ENCODE peak calls at places on chromosomes 3 and 15, in four cellular contexts. E, L, T and K are unnamed samples.

GRCh38 chr3:111584724-111585123 is 10.4 kb downstream of the ZBED2 start:
- DNase-seq in E (no peak), T (no peak), L (no peak), K (no peak)

GRCh38 chr3:9168230-9168629 is 81.2 kb downstream of the SRGAP3 start:
- DNase-seq in E (no peak), T (no peak), L (no peak), K (no peak)

GRCh38 chr15:82829234-82829633 is 19.8 kb downstream of the WHAMM start:
- DNase-seq in T (no peak), E (no peak), L (no peak), K (no peak)

GRCh38 chr3:17605032-17605431 is 137.4 kb downstream of the TBC1D5 start:
- DNase-seq in L (peak), T (no peak), E (no peak), K (no peak)

GRCh38 chr3:3157484-3157883 is 22.0 kb downstream of the CRBN start:
- DNase-seq in E (no peak), T (no peak), L (no peak), K (no peak)

GRCh38 chr3:11558002-11558401 is 85.7 kb downstream of the VGLL4 start:
- DNase-seq in T (no peak), L (no peak), E (no peak), K (no peak)

GRCh38 chr3:78969483-78969882 is 798.3 kb downstream of the ROBO1 start:
- DNase-seq in L (no peak), T (no peak), E (no peak), K (no peak)

GRCh38 chr3:182172534-182172933 is 460.8 kb downstream of the SOX2 start:
- DNase-seq in L (no peak), T (no peak), E (no peak), K (no peak)

GRCh38 chr3:132283440-132283839 is 33.8 kb upstream of the ACP3 start:
- DNase-seq in L (no peak), E (no peak), T (no peak), K (no peak)

GRCh38 chr3:126208618-126209256 is 28.4 kb upstream of the ALDH1L1 start:
- DNase-seq in E (peak), L (peak), T (peak), K (peak)

GRCh38 chr3:134681527-134681910 is 30.7 kb upstream of the KY start:
- DNase-seq in L (no peak), E (no peak), T (no peak), K (no peak)

GRCh38 chr3:17639765-17640164 is 102.7 kb downstream of the TBC1D5 start:
- DNase-seq in T (no peak), E (no peak), L (peak), K (no peak)

GRCh38 chr3:69121950-69122349 is 445 bp downstream of the LMOD3 start:
- DNase-seq in E (no peak), T (no peak), L (no peak), K (no peak)

GRCh38 chr15:78372880-78373279 is 32.7 kb downstream of the CRABP1 start:
- DNase-seq in E (no peak), L (no peak), T (peak), K (peak)

GRCh38 chr3:65483475-65483874 is 555.2 kb downstream of the MAGI1 start:
- DNase-seq in T (no peak), E (no peak), L (no peak), K (no peak)

GRCh38 chr3:23949784-23950183 is 4.7 kb downstream of the NR1D2 start:
- DNase-seq in E (no peak), L (no peak), T (no peak), K (no peak)

GRCh38 chr3:171190668-171191067 is 164.1 kb upstream of the SLC2A2 start:
- DNase-seq in L (peak), E (no peak), T (no peak), K (no peak)

GRCh38 chr15:41989573-41990242 is 17.4 kb upstream of the EHD4 start:
- DNase-seq in T (peak), E (peak), L (peak), K (peak)

GRCh38 chr3:122893282-122893681 is 98.4 kb downstream of the SLC49A4 start:
- DNase-seq in E (no peak), T (no peak), L (no peak), K (no peak)

GRCh38 chr15:100114100-100114499 is 227.7 kb downstream of the ADAMTS17 start:
- DNase-seq in T (peak), E (peak), L (no peak), K (no peak)

GRCh38 chr3:43213631-43214030 is 72.7 kb upstream of the SNRK start:
- DNase-seq in T (no peak), L (no peak), E (no peak), K (no peak)

GRCh38 chr15:97087337-97087736 is 756.8 kb downstream of the NR2F2 start:
- DNase-seq in E (no peak), T (no peak), L (no peak), K (no peak)

GRCh38 chr3:194928831-194929594 is 243.3 kb downstream of the FAM43A start:
- DNase-seq in T (no peak), E (no peak), L (no peak), K (no peak)

GRCh38 chr3:133538154-133538553 is 35.3 kb upstream of the CDV3 start:
- DNase-seq in T (no peak), E (no peak), L (no peak), K (no peak)

GRCh38 chr3:183438749-183439148 is 10.3 kb upstream of the MCF2L2 start:
- DNase-seq in L (no peak), T (peak), E (no peak), K (peak)

GRCh38 chr15:98692213-98692612 is 43.9 kb downstream of the IGF1R start:
- DNase-seq in T (no peak), L (no peak), E (no peak), K (no peak)

GRCh38 chr15:40348471-40348864 is 2.4 kb upstream of the PHGR1 start:
- DNase-seq in L (no peak), E (no peak), T (no peak), K (no peak)

GRCh38 chr3:108394563-108394962 is 98.2 kb downstream of the HHLA2 start:
- DNase-seq in L (no peak), T (no peak), E (no peak), K (no peak)

GRCh38 chr15:23566070-23567050 is 886 bp downstream of the MKRN3 start:
- DNase-seq in L (no peak), T (no peak), E (no peak), K (no peak)

GRCh38 chr15:40582726-40583246 is 11.3 kb upstream of the KNL1 start:
- DNase-seq in L (peak), T (no peak), E (no peak), K (no peak)

GRCh38 chr3:186540444-186541226 is 3.5 kb downstream of the CRYGS start:
- DNase-seq in E (peak), T (no peak), L (peak), K (peak)

GRCh38 chr3:155745795-155746550 is 1.1 kb upstream of the PLCH1 start:
- DNase-seq in L (peak), E (no peak), T (no peak), K (peak)

GRCh38 chr15:61173899-61174689 is 55.0 kb downstream of the RORA start:
- DNase-seq in T (no peak), L (no peak), E (no peak), K (no peak)

GRCh38 chr3:154182322-154182922 is 61.2 kb downstream of the ARHGEF26 start:
- DNase-seq in L (no peak), T (no peak), E (no peak), K (no peak)

GRCh38 chr3:154184582-154184981 is 63.4 kb downstream of the ARHGEF26 start:
- DNase-seq in L (no peak), T (no peak), E (no peak), K (no peak)

GRCh38 chr3:154178172-154178571 is 57.0 kb downstream of the ARHGEF26 start:
- DNase-seq in T (no peak), L (no peak), E (no peak), K (no peak)

GRCh38 chr3:154181127-154181691 is 60.0 kb downstream of the ARHGEF26 start:
- DNase-seq in L (no peak), T (no peak), E (no peak), K (no peak)

DNA sequence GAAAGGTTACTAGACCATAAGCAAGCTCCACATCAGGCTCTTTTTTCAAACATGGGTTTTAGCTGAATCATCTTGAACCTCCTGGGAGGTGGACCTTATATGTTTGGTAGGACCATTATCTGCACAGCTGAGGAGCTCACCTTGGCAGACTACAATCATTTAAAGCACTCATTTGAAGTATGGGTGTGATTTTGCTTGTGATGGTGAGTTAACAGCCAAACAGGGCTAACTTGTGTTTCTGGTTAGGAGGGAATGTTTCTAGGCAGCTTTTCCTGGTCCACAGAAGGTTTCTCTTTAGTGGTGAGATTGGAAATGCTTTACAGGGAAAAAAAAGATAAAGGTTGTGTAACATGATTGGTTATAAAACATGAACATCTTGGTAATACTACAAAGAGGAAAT is 61.8 kb downstream of the ARHGEF26 start:
- DNase-seq in E (no peak), L (no peak), T (no peak), K (no peak)
- H3K27ac ChIP-seq in E (no peak), L (no peak), T (no peak), K (no peak)

DNA sequence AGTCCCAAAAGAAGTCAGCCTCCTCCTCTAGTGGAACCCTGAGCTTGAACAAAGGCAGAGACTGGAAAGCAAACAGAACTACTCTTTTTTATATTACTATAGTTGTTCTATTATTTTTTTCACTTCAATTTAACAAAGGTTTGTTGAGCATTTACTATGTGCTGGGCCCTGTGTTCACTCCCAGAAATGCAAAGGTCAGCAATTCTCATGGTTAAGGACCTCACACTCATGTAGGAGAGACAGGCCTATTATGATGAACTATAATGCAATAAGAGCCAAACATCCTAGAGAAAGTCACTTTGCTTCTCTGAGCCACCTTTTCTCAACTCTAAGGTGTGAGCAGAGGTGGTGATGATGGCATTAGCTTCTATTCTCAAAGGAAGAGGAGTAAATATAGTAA is 82.1 kb upstream of the ARHGEF3 start:
- DNase-seq in T (no peak), E (no peak), L (no peak), K (no peak)
- TF ChIP-seq POLR2A in T (no peak), E (no peak), L (no peak), K (no peak)

GRCh38 chr15:90552929-90553211 is 23.1 kb downstream of the CRTC3 start:
- DNase-seq in T (no peak), L (no peak), E (no peak), K (no peak)

GRCh38 chr15:90557147-90557546 is 27.4 kb downstream of the CRTC3 start:
- DNase-seq in E (no peak), L (no peak), T (no peak), K (no peak)

GRCh38 chr15:90552162-90552928 is 22.6 kb downstream of the CRTC3 start:
- DNase-seq in E (no peak), L (no peak), T (no peak), K (no peak)

GRCh38 chr15:90550919-90551318 is 21.2 kb downstream of the CRTC3 start:
- DNase-seq in T (no peak), E (no peak), L (no peak), K (no peak)

DNA sequence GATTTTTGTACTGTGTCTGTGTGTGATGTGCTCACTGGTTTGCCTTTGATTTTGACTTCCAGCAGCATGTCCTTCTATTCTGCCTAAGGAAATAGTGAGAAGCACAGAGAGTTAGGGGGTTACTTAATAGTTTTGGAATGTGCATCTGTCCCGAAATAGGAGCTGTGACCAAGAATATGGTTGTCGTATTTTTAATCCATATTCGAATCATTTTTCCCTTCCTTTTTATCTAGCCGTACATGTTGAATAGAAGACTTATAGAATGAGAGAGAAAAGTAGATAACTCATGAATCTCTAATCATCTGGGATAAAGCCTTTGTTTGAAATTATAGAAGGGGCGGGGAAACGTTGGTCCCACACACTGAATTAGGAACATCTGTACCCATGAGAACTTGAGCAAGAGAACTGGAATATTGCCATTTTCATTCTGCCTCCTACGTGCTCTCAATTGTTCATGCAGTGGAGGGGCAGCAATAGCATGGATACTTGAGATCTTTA is 23.6 kb downstream of the CRTC3 start:
- DNase-seq in L (no peak), E (no peak), T (no peak), K (no peak)
- H3K4me3 ChIP-seq in L (no peak), E (no peak), T (no peak), K (no peak)

DNA sequence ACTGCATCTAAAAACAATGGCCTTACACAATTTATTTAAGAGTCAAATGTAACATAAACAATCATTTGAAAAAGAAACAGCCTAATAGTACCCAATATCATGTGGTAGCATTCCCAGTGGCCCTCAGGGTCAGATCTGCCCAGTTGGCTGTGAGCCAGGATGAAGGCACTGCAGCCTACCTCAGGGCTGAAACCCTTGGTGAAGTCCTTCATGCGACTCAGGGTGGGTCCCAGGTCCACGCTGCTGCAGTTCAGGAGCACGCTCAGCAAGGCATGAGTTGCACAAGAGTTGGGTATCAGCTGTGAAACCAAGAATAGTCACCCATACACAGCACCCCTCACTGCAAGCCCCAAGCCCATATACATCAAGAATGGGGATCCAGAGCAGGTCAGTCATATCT is 37.1 kb downstream of the SEMA3G start:
- DNase-seq in L (no peak), T (peak), E (no peak), K (peak)
- H3K27ac ChIP-seq in L (no peak), T (no peak), E (no peak), K (no peak)

DNA sequence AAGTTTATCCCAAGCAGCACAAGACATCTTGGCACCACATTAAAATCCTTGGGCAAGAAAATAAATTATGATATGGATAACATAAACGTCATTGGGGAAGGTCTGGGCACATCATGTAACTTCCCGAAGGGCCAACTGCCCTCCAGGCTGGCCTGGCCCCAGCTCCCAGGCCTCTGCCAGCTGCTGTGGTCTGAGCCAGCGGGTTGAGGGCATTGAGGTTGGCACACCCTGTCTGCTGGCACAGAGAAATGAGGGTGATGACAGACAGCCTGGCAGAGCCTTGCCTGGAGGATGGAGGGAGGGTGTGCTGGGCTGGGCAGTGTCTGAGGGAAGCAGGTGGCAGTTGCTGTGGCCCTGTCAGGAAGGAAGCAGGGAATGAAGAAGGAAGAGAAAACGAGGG is 3.3 kb upstream of the RBSN start:
- DNase-seq in T (peak), E (peak), L (no peak), K (no peak)
- TF ChIP-seq POLR2A in T (peak), E (no peak), L (no peak), K (no peak)

GRCh38 chr15:43826029-43826507 is 734 bp upstream of the WDR76 start:
- DNase-seq in E (no peak), L (no peak), T (no peak), K (no peak)
- H3K4me3 ChIP-seq in E (peak), L (peak), T (peak), K (peak)

DNA sequence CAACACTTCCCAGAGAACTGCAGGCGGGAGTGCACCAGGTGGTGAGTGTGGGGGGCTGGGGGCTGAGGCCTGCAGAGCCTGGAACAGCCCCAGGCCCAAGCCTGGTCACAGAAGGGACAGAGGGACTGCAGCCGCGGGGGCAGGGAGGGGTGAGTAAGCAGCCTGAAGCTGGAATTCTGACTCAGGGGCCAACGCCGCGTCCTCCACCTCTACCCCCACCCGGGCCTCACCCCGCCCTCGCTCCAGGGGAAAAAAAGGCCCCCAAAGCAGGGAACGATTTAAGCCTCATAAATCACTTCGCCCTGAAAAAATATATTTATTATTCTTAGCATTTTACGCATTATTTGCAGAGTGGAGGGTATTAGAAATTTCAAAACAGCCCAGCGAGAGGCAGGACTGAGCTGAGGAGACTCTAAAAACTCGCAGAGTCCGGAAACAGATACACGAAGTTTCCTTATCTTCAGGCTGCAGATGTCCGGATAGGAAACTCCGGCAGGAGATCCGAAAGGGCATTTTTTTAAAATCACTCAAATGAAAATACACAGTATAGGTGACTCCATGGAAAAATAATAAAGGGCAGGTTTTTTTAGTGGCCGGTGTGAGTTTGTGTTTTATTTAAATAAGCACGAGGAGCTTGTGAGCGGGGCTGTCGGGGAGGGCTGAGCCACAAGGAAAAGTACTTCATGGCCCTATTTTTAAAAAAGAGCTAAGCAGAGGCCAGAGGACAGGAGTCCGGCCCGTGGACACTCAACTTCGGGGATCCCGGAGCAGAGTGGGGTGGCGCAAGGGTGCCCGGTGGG is 9.9 kb downstream of the GATA2 start:
- DNase-seq in T (no peak), E (no peak), L (no peak), K (no peak)
- H3K27ac ChIP-seq in T (peak), E (no peak), L (peak), K (peak)

DNA sequence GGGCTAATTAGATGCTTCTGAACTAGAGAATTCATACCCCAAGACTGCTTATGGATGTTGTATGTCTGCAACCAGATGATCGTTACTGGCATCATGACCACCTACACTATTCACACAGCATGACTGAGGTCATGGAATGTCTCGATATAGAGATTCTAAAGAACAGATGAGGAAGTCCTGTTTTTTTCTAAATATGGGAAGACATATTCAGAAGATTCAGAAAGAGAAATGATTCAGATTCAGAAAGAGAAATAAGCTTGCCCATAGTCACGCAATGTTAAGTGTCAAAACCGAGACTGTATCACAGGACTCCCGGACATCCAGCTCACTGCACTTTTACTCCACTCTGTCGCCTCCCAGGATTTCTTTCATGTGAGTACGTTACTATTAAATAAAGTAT is 136.2 kb downstream of the TPRG1 start:
- DNase-seq in E (no peak), T (no peak), L (no peak), K (no peak)
- TF ChIP-seq POLR2A in E (no peak), T (no peak), L (no peak), K (no peak)

GRCh38 chr15:52651868-52652267 is 27.3 kb downstream of the ATOSA start:
- DNase-seq in T (peak), L (peak), E (peak), K (peak)
- H3K4me3 ChIP-seq in T (no peak), L (peak), E (no peak), K (peak)

DNA sequence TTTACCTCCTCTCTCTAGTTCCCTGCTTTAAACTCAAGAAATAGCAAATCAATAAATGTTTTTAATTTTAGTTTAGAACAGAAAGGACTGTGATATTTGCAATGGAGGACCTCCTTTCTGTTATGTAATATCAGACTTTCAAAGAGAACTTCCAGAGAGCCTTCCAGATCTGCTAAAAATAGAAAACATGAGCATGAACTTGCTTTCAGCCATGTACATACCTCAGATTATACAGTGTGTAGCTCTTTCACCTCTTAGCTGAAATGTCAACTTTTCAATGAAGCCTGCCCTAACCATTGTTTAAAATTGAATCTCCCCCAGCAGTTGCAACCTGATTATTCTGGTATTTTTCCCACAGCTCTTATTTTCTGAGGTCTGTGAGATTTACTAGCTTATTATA is 12.6 kb downstream of the CAPN7 start:
- DNase-seq in L (no peak), E (no peak), T (no peak), K (no peak)
- H3K27ac ChIP-seq in L (no peak), E (no peak), T (no peak), K (no peak)